ENCODE peak calls at places on chromosomes 2 and 18, in four cellular contexts. One of them, this sample, is unnamed.

GRCh38 chr2:109473006-109473380 is 140.8 kb downstream of the SEPTIN10 start:
- DNase-seq in A549: no peak
- DNase-seq in AG04450: no peak
- DNase-seq in RWPE1: no peak
- DNase-seq in this sample: no peak

GRCh38 chr2:26330114-26330581 is 15.8 kb upstream of the SELENOI start:
- DNase-seq in RWPE1: peak; percentile 84
- DNase-seq in A549: peak; percentile 84
- DNase-seq in AG04450: peak; percentile 53
- DNase-seq in this sample: no peak

GRCh38 chr2:226701052-226701451 is 98.6 kb downstream of the IRS1 start:
- DNase-seq in AG04450: peak; percentile 91
- DNase-seq in A549: no peak
- DNase-seq in RWPE1: no peak
- DNase-seq in this sample: no peak

GRCh38 chr2:209425082-209426071 is 1.5 kb downstream of the MAP2 start:
- DNase-seq in AG04450: no peak
- DNase-seq in A549: peak; percentile 52
- DNase-seq in RWPE1: peak; percentile 46
- DNase-seq in this sample: peak; percentile 41

GRCh38 chr2:10482460-10482859 is 34.3 kb upstream of the ODC1 start:
- DNase-seq in AG04450: no peak
- DNase-seq in A549: no peak
- DNase-seq in RWPE1: no peak
- DNase-seq in this sample: no peak

GRCh38 chr2:42758341-42758740 is 5.6 kb downstream of the OXER1 start:
- DNase-seq in RWPE1: no peak
- DNase-seq in A549: no peak
- DNase-seq in AG04450: no peak
- DNase-seq in this sample: no peak

GRCh38 chr2:40279001-40279400 is 172.9 kb downstream of the SLC8A1 start:
- DNase-seq in A549: no peak
- DNase-seq in RWPE1: no peak
- DNase-seq in AG04450: no peak
- DNase-seq in this sample: no peak

GRCh38 chr2:31058096-31058843 is 80.0 kb downstream of the GALNT14 start:
- DNase-seq in RWPE1: no peak
- DNase-seq in AG04450: no peak
- DNase-seq in A549: no peak
- DNase-seq in this sample: no peak

GRCh38 chr18:36769611-36770314 is 59.0 kb downstream of the TPGS2 start:
- DNase-seq in A549: peak; percentile 16
- DNase-seq in RWPE1: no peak
- DNase-seq in AG04450: no peak
- DNase-seq in this sample: no peak

GRCh38 chr2:6845312-6845711 is 20.4 kb downstream of the CMPK2 start:
- DNase-seq in AG04450: no peak
- DNase-seq in RWPE1: no peak
- DNase-seq in A549: peak; percentile 35
- DNase-seq in this sample: no peak

GRCh38 chr2:85188852-85189251 is 55.7 kb downstream of the TCF7L1 start:
- DNase-seq in AG04450: no peak
- DNase-seq in A549: no peak
- DNase-seq in RWPE1: no peak
- DNase-seq in this sample: no peak

GRCh38 chr18:53886066-53886465 is 338.4 kb downstream of the MBD2 start:
- DNase-seq in A549: no peak
- DNase-seq in AG04450: no peak
- DNase-seq in RWPE1: no peak
- DNase-seq in this sample: no peak

GRCh38 chr2:149747456-149747855 is 159.9 kb upstream of the MMADHC start:
- DNase-seq in AG04450: no peak
- DNase-seq in RWPE1: no peak
- DNase-seq in A549: no peak
- DNase-seq in this sample: no peak

GRCh38 chr2:9086465-9086864 is 83.0 kb upstream of the MBOAT2 start:
- DNase-seq in RWPE1: no peak
- DNase-seq in A549: no peak
- DNase-seq in AG04450: no peak
- DNase-seq in this sample: no peak

GRCh38 chr2:6793371-6793770 is 72.3 kb downstream of the CMPK2 start:
- DNase-seq in AG04450: no peak
- DNase-seq in RWPE1: no peak
- DNase-seq in A549: peak; percentile 11
- DNase-seq in this sample: no peak

GRCh38 chr18:31554776-31555175 is 36.9 kb upstream of the TTR start:
- DNase-seq in A549: no peak
- DNase-seq in RWPE1: no peak
- DNase-seq in AG04450: no peak
- DNase-seq in this sample: no peak

GRCh38 chr2:49251766-49252165 is 97.5 kb upstream of the FSHR start:
- DNase-seq in RWPE1: no peak
- DNase-seq in A549: no peak
- DNase-seq in AG04450: peak; percentile 41
- DNase-seq in this sample: no peak

GRCh38 chr18:57928466-57928865 is 115.6 kb upstream of the NEDD4L start:
- DNase-seq in A549: no peak
- DNase-seq in AG04450: no peak
- DNase-seq in RWPE1: no peak
- DNase-seq in this sample: no peak

GRCh38 chr2:219158586-219158985 is 2.0 kb downstream of the NHEJ1 start:
- DNase-seq in RWPE1: no peak
- DNase-seq in AG04450: no peak
- DNase-seq in A549: no peak
- DNase-seq in this sample: no peak

GRCh38 chr2:119753930-119754321 is 5.8 kb upstream of the PTPN4 start:
- DNase-seq in RWPE1: no peak
- DNase-seq in A549: no peak
- DNase-seq in AG04450: no peak
- DNase-seq in this sample: no peak

GRCh38 chr2:208062113-208062512 is 36.8 kb upstream of the PLEKHM3 start:
- DNase-seq in RWPE1: no peak
- DNase-seq in AG04450: no peak
- DNase-seq in A549: peak; percentile 65
- DNase-seq in this sample: no peak

GRCh38 chr2:112658820-112659667 is 13.3 kb downstream of the SLC20A1 start:
- DNase-seq in A549: peak; percentile 41
- DNase-seq in RWPE1: no peak
- DNase-seq in AG04450: no peak
- DNase-seq in this sample: no peak

GRCh38 chr18:49274188-49274714 is 186.2 kb downstream of the DYM start:
- DNase-seq in RWPE1: no peak
- DNase-seq in AG04450: no peak
- DNase-seq in A549: no peak
- DNase-seq in this sample: no peak

GRCh38 chr2:98649135-98649991 is 41.0 kb downstream of the UNC50 start:
- DNase-seq in RWPE1: peak; percentile 36
- DNase-seq in A549: peak; percentile 76
- DNase-seq in AG04450: peak; percentile 48
- DNase-seq in this sample: no peak

GRCh38 chr2:63537306-63537705 is 51.0 kb downstream of the WDPCP start:
- DNase-seq in A549: no peak
- DNase-seq in RWPE1: peak; percentile 76
- DNase-seq in AG04450: no peak
- DNase-seq in this sample: peak; percentile 66

GRCh38 chr2:188850786-188851185 is 123.4 kb upstream of the COL3A1 start:
- DNase-seq in AG04450: no peak
- DNase-seq in RWPE1: no peak
- DNase-seq in A549: peak; percentile 43
- DNase-seq in this sample: no peak

GRCh38 chr2:232013701-232014353 is 52.3 kb downstream of the DIS3L2 start:
- DNase-seq in AG04450: peak; percentile 91
- DNase-seq in A549: no peak
- DNase-seq in RWPE1: peak; percentile 82
- DNase-seq in this sample: peak; percentile 64

GRCh38 chr2:173931751-173932150 is 33.4 kb downstream of the SP3 start:
- DNase-seq in RWPE1: no peak
- DNase-seq in AG04450: no peak
- DNase-seq in A549: no peak
- DNase-seq in this sample: no peak

GRCh38 chr2:40087927-40088326 is 308.9 kb upstream of the THUMPD2 start:
- DNase-seq in AG04450: no peak
- DNase-seq in RWPE1: no peak
- DNase-seq in A549: no peak
- DNase-seq in this sample: no peak

GRCh38 chr2:180449171-180449570 is 442.1 kb upstream of the CWC22 start:
- DNase-seq in AG04450: no peak
- DNase-seq in RWPE1: no peak
- DNase-seq in A549: no peak
- DNase-seq in this sample: no peak

GRCh38 chr2:146621656-146622055 is 1223.2 kb upstream of the ACVR2A start:
- DNase-seq in A549: no peak
- DNase-seq in AG04450: no peak
- DNase-seq in RWPE1: no peak
- DNase-seq in this sample: no peak

GRCh38 chr2:11743846-11744553 is 2.4 kb upstream of the LPIN1 start:
- DNase-seq in A549: peak; percentile 99
- DNase-seq in AG04450: peak; percentile 99
- DNase-seq in RWPE1: peak; percentile 100
- DNase-seq in this sample: peak; percentile 99

GRCh38 chr18:23669804-23670203 is 7.1 kb upstream of the ANKRD29 start:
- DNase-seq in AG04450: no peak
- DNase-seq in A549: no peak
- DNase-seq in RWPE1: no peak
- DNase-seq in this sample: no peak

GRCh38 chr2:74833418-74834233 is at the start of gene HK2:
- DNase-seq in A549: peak; percentile 62
- DNase-seq in RWPE1: peak; percentile 98
- DNase-seq in AG04450: no peak
- DNase-seq in this sample: no peak

GRCh38 chr2:127650785-127651380 is 4.9 kb downstream of the GPR17 start:
- DNase-seq in RWPE1: no peak
- DNase-seq in A549: no peak
- DNase-seq in AG04450: no peak
- DNase-seq in this sample: no peak
- H3K27ac ChIP-seq in RWPE1: no peak overlapping the region
- H3K27ac ChIP-seq in A549: no peak overlapping the region
- H3K27ac ChIP-seq in AG04450: no peak overlapping the region
- H3K27ac ChIP-seq in this sample: no peak overlapping the region

DNA sequence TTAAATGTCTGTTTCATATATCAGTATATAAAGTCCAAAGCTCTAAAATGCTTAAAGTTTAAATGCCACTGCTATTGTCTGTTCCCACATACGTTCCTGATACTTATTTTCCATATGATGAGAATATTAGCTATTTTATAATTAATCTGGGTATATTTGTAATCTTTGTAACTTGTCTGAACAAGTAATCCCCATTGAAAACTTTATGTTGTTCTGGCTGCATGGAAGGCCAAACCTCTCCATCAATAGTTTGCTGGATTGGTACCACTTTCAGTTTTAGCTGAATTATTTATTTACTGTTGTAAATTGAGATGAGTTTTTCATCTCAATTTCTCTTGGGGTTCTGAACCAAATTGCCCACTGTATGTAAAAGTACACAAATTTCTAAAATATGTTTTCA is 1.5 kb downstream of the MBD5 start:
- DNase-seq in AG04450: no peak
- DNase-seq in RWPE1: no peak
- DNase-seq in A549: no peak
- DNase-seq in this sample: no peak
- H3K27ac ChIP-seq in AG04450: no peak overlapping the region
- H3K27ac ChIP-seq in RWPE1: no peak overlapping the region
- H3K27ac ChIP-seq in A549: peak overlapping the region; percentile 93
- H3K27ac ChIP-seq in this sample: peak overlapping the region; percentile 78

DNA sequence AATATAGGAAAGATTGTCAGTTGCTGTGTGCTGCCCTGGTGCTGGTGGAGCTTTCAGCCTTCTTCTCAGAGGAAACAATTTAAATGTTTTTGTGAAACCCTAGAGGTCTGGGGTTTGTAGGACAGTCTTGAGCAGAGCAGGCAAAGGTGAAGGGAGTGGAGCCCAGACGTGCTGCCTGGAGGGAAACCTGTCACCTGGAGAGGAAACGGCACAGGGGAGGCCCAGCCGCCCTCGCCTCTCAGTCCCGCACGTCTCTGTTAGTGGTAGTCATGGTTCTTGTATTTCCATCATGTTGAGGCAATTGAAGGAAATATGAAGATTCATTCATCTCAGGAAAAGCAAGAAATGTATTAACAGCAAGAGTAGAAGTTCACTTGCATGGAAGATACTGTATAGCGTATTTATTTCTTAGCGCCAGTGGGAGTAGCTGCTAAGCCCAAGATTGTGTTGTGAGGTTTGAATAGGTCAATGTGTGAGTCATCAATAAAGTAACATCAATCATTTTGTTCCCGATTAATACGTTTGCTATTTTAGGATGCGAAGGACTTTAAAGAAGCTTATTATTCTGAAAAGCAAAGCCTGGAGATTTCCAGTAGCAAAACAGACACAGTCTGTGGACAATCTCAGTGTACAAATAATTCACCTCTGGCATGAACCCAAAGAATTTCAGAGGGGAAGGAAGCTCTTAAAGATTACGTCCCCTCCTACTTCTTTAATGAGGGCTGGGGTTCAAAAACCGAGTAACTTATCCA is 70.4 kb downstream of the LRRFIP1 start:
- DNase-seq in A549: no peak
- DNase-seq in RWPE1: no peak
- DNase-seq in AG04450: no peak
- DNase-seq in this sample: no peak
- H3K27ac ChIP-seq in A549: peak overlapping the region; percentile 7
- H3K27ac ChIP-seq in RWPE1: peak overlapping the region; percentile 52
- H3K27ac ChIP-seq in AG04450: no peak overlapping the region
- H3K27ac ChIP-seq in this sample: no peak overlapping the region

GRCh38 chr2:46872876-46873631 is 42.6 kb downstream of the MCFD2 start:
- DNase-seq in RWPE1: no peak
- DNase-seq in A549: no peak
- DNase-seq in AG04450: no peak
- DNase-seq in this sample: no peak
- H3K27ac ChIP-seq in RWPE1: peak overlapping the region; percentile 64
- H3K27ac ChIP-seq in A549: peak overlapping the region; percentile 90
- H3K27ac ChIP-seq in AG04450: peak overlapping the region; percentile 94
- H3K27ac ChIP-seq in this sample: no peak overlapping the region

DNA sequence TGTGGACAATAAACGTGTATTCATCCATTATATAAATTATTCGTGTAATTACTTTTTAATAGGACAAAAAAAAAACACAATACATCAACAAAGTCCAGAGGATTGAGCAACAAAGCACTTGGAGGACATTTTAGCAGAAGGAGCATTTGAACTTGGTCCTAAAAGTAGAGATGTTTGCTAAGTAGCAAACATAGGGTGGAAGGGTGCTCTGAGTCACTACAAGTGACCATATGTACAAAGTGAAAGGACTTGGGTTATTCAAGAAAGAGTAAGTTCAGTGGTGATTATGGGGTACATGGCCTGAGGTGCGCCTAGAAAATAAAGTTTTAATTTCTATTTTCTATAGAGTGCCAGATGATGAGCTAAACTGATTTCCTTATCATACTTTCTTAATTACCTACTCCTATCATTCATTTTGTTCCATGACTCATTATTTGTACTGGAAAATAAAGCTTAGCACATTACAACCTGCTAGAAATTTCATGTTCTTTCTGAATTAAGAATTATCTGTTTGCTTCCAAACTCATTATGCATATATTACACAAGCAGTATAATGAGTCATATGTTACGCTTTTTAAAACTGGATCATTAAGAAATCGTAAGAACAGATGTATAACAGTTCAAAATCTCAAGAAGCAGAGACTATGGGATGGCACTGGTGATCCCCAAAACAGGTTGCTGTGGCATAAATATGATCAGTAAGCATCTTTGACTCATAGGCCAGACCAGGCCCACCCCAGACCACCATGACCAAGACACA is 13.0 kb upstream of the PPP1R1C start:
- DNase-seq in AG04450: no peak
- DNase-seq in A549: no peak
- DNase-seq in RWPE1: no peak
- DNase-seq in this sample: no peak
- H3K27ac ChIP-seq in AG04450: no peak overlapping the region
- H3K27ac ChIP-seq in A549: no peak overlapping the region
- H3K27ac ChIP-seq in RWPE1: no peak overlapping the region
- H3K27ac ChIP-seq in this sample: no peak overlapping the region

This sample was measured in epithelial cell of prostate.